ENCODE peak calls at places on chromosomes 13 and 19, in eight cellular contexts. I, G, Z, C, V, N, F and Q are unnamed samples.

GRCh38 chr13:44404261-44405139 is 30.9 kb downstream of the SERP2 start:
- DNase-seq in C (no peak), Z (no peak), V (no peak), N (no peak), I (no peak), F (no peak), G (no peak), Q (no peak)

GRCh38 chr19:926595-927043 is 784 bp downstream of the ARID3A start:
- DNase-seq in G (no peak), F (no peak), N (no peak), V (no peak), C (peak), I (no peak), Z (no peak), Q (no peak)

GRCh38 chr19:57280913-57281425 is 684 bp downstream of the ZNF460 start:
- DNase-seq in F (peak), Z (no peak), V (no peak), G (no peak), C (no peak), N (no peak), I (peak), Q (no peak)

GRCh38 chr13:71854401-71854800 is 12.6 kb downstream of the DACH1 start:
- DNase-seq in F (no peak), C (no peak), G (no peak), V (no peak), Z (no peak), I (no peak), N (no peak), Q (no peak)

GRCh38 chr13:35764359-35765015 is 288.0 kb upstream of the MAB21L1 start:
- DNase-seq in V (no peak), I (no peak), F (no peak), G (no peak), C (no peak), N (no peak), Z (no peak), Q (no peak)

GRCh38 chr13:19597523-19597922 is 35.9 kb upstream of the MPHOSPH8 start:
- DNase-seq in V (no peak), N (no peak), Z (no peak), F (no peak), I (no peak), G (no peak), C (no peak), Q (peak)

GRCh38 chr19:41930926-41931592 is 2.8 kb upstream of the ERFL start:
- DNase-seq in F (no peak), G (no peak), I (no peak), Z (no peak), V (no peak), N (no peak), C (no peak), Q (no peak)

GRCh38 chr19:38617764-38618589 is at the start of gene MAP4K1:
- DNase-seq in N (no peak), I (no peak), C (peak), V (peak), Z (no peak), G (peak), F (peak), Q (no peak)

GRCh38 chr19:38309615-38310278 is 5.7 kb downstream of the C19orf33 start:
- DNase-seq in G (no peak), N (no peak), F (no peak), Z (no peak), C (no peak), V (no peak), I (no peak), Q (no peak)

GRCh38 chr13:109088101-109088500 is 458.7 kb downstream of the MYO16 start:
- DNase-seq in F (no peak), Z (no peak), G (no peak), V (no peak), I (no peak), C (no peak), N (no peak), Q (no peak)

GRCh38 chr13:75399168-75399878 is 82.6 kb downstream of the TBC1D4 start:
- DNase-seq in G (no peak), V (no peak), C (no peak), F (no peak), N (no peak), I (no peak), Z (no peak), Q (no peak)

GRCh38 chr13:53137777-53138176 is 109.2 kb downstream of the OLFM4 start:
- DNase-seq in G (no peak), I (no peak), C (no peak), N (no peak), V (no peak), F (no peak), Z (peak), Q (no peak)

GRCh38 chr13:28448959-28449358 is 46.0 kb downstream of the FLT1 start:
- DNase-seq in V (no peak), I (no peak), C (no peak), Z (no peak), G (no peak), N (no peak), F (no peak), Q (no peak)

GRCh38 chr13:59144700-59145099 is 1019.0 kb downstream of the DIAPH3 start:
- DNase-seq in G (no peak), Z (no peak), I (no peak), N (no peak), V (no peak), F (no peak), C (no peak), Q (no peak)

GRCh38 chr13:84894749-84895148 is 904.5 kb downstream of the SLITRK6 start:
- DNase-seq in C (no peak), I (no peak), N (no peak), V (no peak), G (no peak), Z (no peak), F (no peak), Q (no peak)

GRCh38 chr19:16197188-16197621 is 506 bp upstream of the AP1M1 start:
- DNase-seq in G (no peak), F (no peak), C (no peak), V (no peak), Z (no peak), I (no peak), N (no peak), Q (peak)

GRCh38 chr13:21583496-21583895 is 20.5 kb downstream of the MICU2 start:
- DNase-seq in I (no peak), G (no peak), C (no peak), F (no peak), V (no peak), Z (no peak), N (no peak), Q (peak)

GRCh38 chr13:44649118-44649455 is 73.0 kb upstream of the TSC22D1 start:
- DNase-seq in C (no peak), G (no peak), F (no peak), Z (no peak), I (no peak), V (no peak), N (no peak), Q (no peak)

GRCh38 chr19:29871143-29871542 is 59.4 kb downstream of the CCNE1 start:
- DNase-seq in V (no peak), F (no peak), I (no peak), G (no peak), Z (no peak), C (no peak), N (no peak), Q (no peak)

GRCh38 chr13:55649485-55649884 is 1491.2 kb upstream of the PRR20A start:
- DNase-seq in C (no peak), N (no peak), Z (no peak), V (no peak), G (no peak), F (no peak), I (no peak), Q (no peak)